ENCODE peak calls at places on chromosomes 2 and 18, in ten cellular contexts. V is breast epithelium; M is right lobe of liver; O is endothelial cell; P is ovary; Q is heart right ventricle; N is fibroblast of pulmonary artery; K is CD4-positive, alpha-beta T cell; L is cardiac fibroblast; A is GM06990. G is an unnamed sample.

GRCh38 chr2:160534249-160534648 is 40.6 kb upstream of the RBMS1 start:
- DNase-seq in V (no peak), M (no peak), O (no peak), P (no peak), Q (no peak), N (no peak), K (no peak), L (no peak), A (no peak), G (no peak)

GRCh38 chr2:223078482-223078881 is 26.5 kb downstream of the KCNE4 start:
- DNase-seq in V (no peak), M (no peak), O (no peak), P (no peak), Q (no peak), N (no peak), K (no peak), L (no peak), A (no peak), G (no peak)

GRCh38 chr2:217829420-217829819 is 173.4 kb downstream of the TNS1 start:
- DNase-seq in V (no peak), M (peak; percentile 48), O (no peak), P (no peak), Q (no peak), N (no peak), K (no peak), L (no peak), A (no peak), G (peak; percentile 54)

GRCh38 chr18:45839415-45840395 is 14.2 kb downstream of the SIGLEC15 start:
- DNase-seq in V (no peak), M (no peak), O (peak; percentile 50), P (no peak), Q (no peak), N (peak; percentile 85), K (no peak), L (peak; percentile 87), A (no peak), G (no peak)

GRCh38 chr18:49052891-49053644 is 102.3 kb upstream of the SMAD7 start:
- DNase-seq in V (no peak), M (no peak), O (no peak), P (no peak), Q (no peak), N (peak; percentile 88), K (no peak), L (peak; percentile 85), A (no peak), G (no peak)

GRCh38 chr2:199850718-199851498 is at the start of gene FTCDNL1:
- DNase-seq in V (peak; percentile 62), M (peak; percentile 91), O (peak; percentile 64), P (peak; percentile 73), Q (peak; percentile 39), N (peak; percentile 31), K (peak; percentile 36), L (peak; percentile 24), A (peak; percentile 80), G (no peak)

GRCh38 chr2:101754613-101755012 is 57.1 kb downstream of the MAP4K4 start:
- DNase-seq in V (no peak), M (no peak), O (no peak), P (no peak), Q (no peak), N (no peak), K (no peak), L (no peak), A (no peak), G (no peak)

GRCh38 chr2:188527110-188527509 is 235.4 kb downstream of the GULP1 start:
- DNase-seq in V (no peak), M (no peak), O (no peak), P (no peak), Q (no peak), N (peak; percentile 83), K (no peak), L (peak; percentile 83), A (no peak), G (no peak)

GRCh38 chr18:63961430-63961980 is 8.4 kb upstream of the SERPINB8 start:
- DNase-seq in V (no peak), M (no peak), O (no peak), P (no peak), Q (no peak), N (no peak), K (no peak), L (no peak), A (no peak), G (no peak)

GRCh38 chr18:25055076-25055475 is 296.9 kb downstream of the ZNF521 start:
- DNase-seq in V (no peak), M (no peak), O (no peak), P (no peak), Q (no peak), N (peak; percentile 28), K (no peak), L (peak; percentile 9), A (no peak), G (no peak)

DNA sequence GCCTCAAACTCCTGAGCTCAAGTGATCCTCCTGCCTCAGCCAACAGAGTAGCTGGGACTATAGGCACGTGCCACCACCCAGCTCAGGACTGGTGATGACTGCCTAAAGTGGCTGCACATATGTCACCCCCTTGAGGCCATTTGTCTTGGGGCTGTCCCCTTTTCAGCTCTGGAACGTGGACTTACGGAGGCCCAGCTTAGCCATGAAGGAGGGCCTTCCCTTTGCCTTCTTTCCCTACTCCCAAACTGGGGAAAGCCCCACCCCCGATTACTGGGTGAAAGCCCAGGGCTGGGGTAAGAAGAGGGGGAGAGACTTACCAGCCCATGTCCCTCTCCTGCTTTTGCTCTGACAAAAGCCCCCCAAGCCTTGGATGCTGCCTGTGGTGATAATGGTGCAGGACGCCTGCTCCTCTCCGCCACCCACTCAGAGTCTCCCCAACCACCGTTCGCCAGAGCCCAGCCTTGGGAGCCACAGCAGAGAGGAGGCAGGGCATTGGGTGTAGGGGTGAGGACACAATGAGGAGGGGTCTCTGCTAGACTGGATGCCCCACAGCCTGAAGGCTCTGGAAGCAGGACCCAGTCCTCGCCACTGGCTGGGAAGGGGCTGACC is 2.5 kb upstream of the DUSP2 start:
- DNase-seq in V (peak; percentile 15), M (no peak), O (no peak), P (peak; percentile 33), Q (no peak), N (no peak), K (no peak), L (no peak), A (no peak), G (no peak)
- TF ChIP-seq CTCF in V (no peak), M (no peak), O (no peak), P (no peak), Q (no peak), N (no peak), K (no peak), L (no peak), A (no peak), G (no peak)

GRCh38 chr2:64988420-64989125 is 626 bp upstream of the SLC1A4 start:
- DNase-seq in V (peak; percentile 67), M (peak; percentile 67), O (peak; percentile 69), P (peak; percentile 77), Q (peak; percentile 68), N (peak; percentile 89), K (no peak), L (peak; percentile 87), A (peak; percentile 84), G (peak; percentile 94)
- TF ChIP-seq CTCF in V (no peak), M (peak; percentile 31), O (no peak), P (peak; percentile 86), Q (no peak), N (no peak), K (no peak), L (peak; percentile 8), A (no peak), G (peak; percentile 76)

GRCh38 chr18:10939822-10940221 is 209.5 kb downstream of the PIEZO2 start:
- DNase-seq in V (no peak), M (no peak), O (no peak), P (no peak), Q (no peak), N (no peak), K (no peak), L (no peak), A (no peak), G (no peak)

GRCh38 chr18:10946058-10946457 is 203.3 kb downstream of the PIEZO2 start:
- DNase-seq in V (no peak), M (no peak), O (no peak), P (no peak), Q (no peak), N (no peak), K (no peak), L (no peak), A (no peak), G (no peak)

GRCh38 chr18:10938241-10938640 is 211.1 kb downstream of the PIEZO2 start:
- DNase-seq in V (no peak), M (no peak), O (no peak), P (no peak), Q (no peak), N (no peak), K (no peak), L (no peak), A (no peak), G (no peak)

GRCh38 chr18:10948421-10948820 is 200.9 kb downstream of the PIEZO2 start:
- DNase-seq in V (no peak), M (no peak), O (no peak), P (no peak), Q (no peak), N (no peak), K (no peak), L (no peak), A (no peak), G (no peak)

DNA sequence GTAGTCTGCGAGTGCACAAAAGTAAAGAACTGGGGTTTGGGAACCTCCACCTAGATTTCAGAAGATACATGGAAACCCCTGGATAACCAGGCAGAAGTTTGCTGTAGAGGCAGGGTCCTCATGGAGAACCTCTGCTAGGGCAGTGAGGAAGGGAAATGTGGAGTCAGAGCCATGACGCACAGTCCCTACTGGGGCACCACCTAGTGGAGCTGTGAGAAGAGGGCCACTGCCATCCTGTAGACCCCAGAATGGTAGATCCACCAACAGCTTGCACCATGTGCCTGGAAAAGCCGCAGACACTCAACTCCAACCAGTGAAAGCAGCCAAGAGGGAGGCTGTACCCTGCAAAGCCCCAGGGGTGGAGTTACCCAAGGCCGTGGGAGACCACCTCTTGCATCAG is 206.4 kb downstream of the PIEZO2 start:
- DNase-seq in V (no peak), M (no peak), O (no peak), P (no peak), Q (no peak), N (no peak), K (no peak), L (no peak), A (no peak), G (no peak)
- TF ChIP-seq CTCF in V (no peak), M (no peak), O (no peak), P (no peak), Q (no peak), N (no peak), K (no peak), L (no peak), A (no peak), G (no peak)

DNA sequence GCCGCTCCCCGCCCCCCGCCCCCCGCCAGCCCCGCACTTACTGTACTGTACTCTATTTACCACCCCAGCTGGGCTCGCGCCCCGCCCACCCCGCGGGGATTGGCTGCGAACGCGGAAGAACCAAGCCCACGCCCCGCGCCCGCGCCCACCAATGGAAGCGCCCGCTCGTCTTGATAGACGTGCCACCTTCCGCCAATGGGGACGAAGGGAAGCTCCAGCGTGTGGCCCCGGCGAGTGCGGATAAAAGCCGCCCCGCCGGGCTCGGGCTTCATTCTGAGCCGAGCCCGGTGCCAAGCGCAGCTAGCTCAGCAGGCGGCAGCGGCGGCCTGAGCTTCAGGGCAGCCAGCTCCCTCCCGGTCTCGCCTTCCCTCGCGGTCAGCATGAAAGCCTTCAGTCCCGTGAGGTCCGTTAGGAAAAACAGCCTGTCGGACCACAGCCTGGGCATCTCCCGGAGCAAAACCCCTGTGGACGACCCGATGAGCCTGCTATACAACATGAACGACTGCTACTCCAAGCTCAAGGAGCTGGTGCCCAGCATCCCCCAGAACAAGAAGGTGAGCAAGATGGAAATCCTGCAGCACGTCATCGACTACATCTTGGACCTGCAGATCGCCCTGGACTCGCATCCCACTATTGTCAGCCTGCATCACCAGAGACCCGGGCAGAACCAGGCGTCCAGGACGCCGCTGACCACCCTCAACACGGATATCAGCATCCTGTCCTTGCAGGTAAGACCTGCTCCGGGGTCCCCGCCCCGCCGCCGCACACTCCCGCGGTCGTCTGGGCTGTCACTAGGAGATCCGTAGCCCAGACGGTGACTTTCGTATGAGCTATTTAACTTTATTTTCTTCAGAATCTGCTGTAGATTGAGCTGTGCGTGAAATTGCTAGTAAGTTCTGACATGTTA is at the start of gene ID2:
- DNase-seq in V (peak; percentile 99), M (peak; percentile 100), O (peak; percentile 99), P (peak; percentile 100), Q (peak; percentile 99), N (peak; percentile 99), K (peak; percentile 97), L (peak; percentile 100), A (peak; percentile 100), G (peak; percentile 99)
- TF ChIP-seq CTCF in V (no peak), M (no peak), O (no peak), P (peak; percentile 21), Q (no peak), N (peak; percentile 2), K (no peak), L (peak; percentile 8), A (peak; percentile 6), G (peak; percentile 36)

G was measured in chondrocyte.